ENCODE peak calls at places on chromosomes 4 and X, in six cellular contexts. V, D, B, T, U and Z are unnamed samples.

GRCh38 chr4:96833831-96834230 is 993.9 kb downstream of the PDHA2 start:
- DNase-seq in V (no peak), D (no peak), B (no peak), T (no peak), U (no peak), Z (no peak)

GRCh38 chr4:141826260-141826659 is 189.9 kb downstream of the IL15 start:
- DNase-seq in V (no peak), D (no peak), B (no peak), T (no peak), U (no peak), Z (no peak)

GRCh38 chr4:140569307-140569638 is 512 bp upstream of the UCP1 start:
- DNase-seq in V (no peak), D (no peak), B (no peak), T (no peak), U (no peak), Z (no peak)

GRCh38 chrX:19709812-19710518 is 177.4 kb downstream of the SH3KBP1 start:
- DNase-seq in V (no peak), D (no peak), B (no peak), T (peak), U (no peak), Z (no peak)

GRCh38 chr4:17492058-17492741 is 19.7 kb downstream of the QDPR start:
- DNase-seq in V (no peak), D (no peak), B (no peak), T (peak), U (no peak), Z (no peak)

GRCh38 chr4:3197366-3198105 is 51.4 kb upstream of the MSANTD1 start:
- DNase-seq in V (no peak), D (no peak), B (no peak), T (no peak), U (no peak), Z (no peak)

GRCh38 chrX:115531818-115532403 is 29.1 kb upstream of the PLS3 start:
- DNase-seq in V (no peak), D (no peak), B (no peak), T (peak), U (no peak), Z (no peak)

GRCh38 chr4:53943345-53944085 is 120.9 kb downstream of the CHIC2 start:
- DNase-seq in V (no peak), D (no peak), B (no peak), T (peak), U (no peak), Z (no peak)

GRCh38 chrX:48090123-48090522 is 18.7 kb upstream of the ZNF630 start:
- DNase-seq in V (no peak), D (no peak), B (no peak), T (no peak), U (no peak), Z (no peak)

GRCh38 chrX:39653656-39654055 is 444.1 kb downstream of the BCOR start:
- DNase-seq in V (no peak), D (no peak), B (no peak), T (peak), U (no peak), Z (no peak)

GRCh38 chr4:86730310-86730709 is 118.9 kb downstream of the SLC10A6 start:
- DNase-seq in V (no peak), D (no peak), B (no peak), T (no peak), U (no peak), Z (no peak)

GRCh38 chr4:115851918-115852766 is 738.7 kb upstream of the NDST4 start:
- DNase-seq in V (peak), D (no peak), B (no peak), T (no peak), U (no peak), Z (no peak)

DNA sequence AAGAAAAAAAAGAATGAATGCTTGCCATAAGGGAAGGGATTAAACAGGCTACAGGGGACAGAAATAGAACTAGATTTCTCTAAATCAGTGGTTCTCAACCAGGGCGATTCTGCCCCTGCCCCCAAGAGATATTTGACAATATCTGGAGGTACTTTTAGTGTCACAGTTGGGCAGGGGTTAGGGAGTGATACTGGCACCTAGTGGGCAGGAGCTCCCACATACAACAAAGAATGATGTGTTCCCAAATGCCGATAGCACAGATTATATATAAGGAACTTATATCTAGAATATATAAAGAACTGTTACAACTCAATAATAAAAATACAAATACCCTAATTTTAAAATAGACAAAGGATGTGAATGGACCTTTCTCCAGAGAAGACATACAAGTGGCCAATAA is 14.7 kb downstream of the S100G start:
- DNase-seq in V (no peak), D (no peak), B (no peak), T (no peak), U (no peak), Z (no peak)
- TF ChIP-seq CTCF in V (no peak), D (no peak), B (no peak), T (no peak), U (no peak), Z (peak)

GRCh38 chr4:99120501-99120900 is 23.6 kb downstream of the ADH4 start:
- DNase-seq in V (no peak), D (no peak), B (no peak), T (no peak), U (no peak), Z (no peak)

GRCh38 chr4:99117876-99118693 is 26.0 kb downstream of the ADH4 start:
- DNase-seq in V (no peak), D (no peak), B (no peak), T (peak), U (no peak), Z (no peak)
- TF ChIP-seq CTCF in V (no peak), D (no peak), B (peak), T (peak), U (no peak), Z (peak)

GRCh38 chr4:173195132-173195531 is 26.5 kb downstream of the GALNT7 start:
- DNase-seq in V (no peak), D (no peak), B (no peak), T (no peak), U (no peak), Z (no peak)
- TF ChIP-seq CTCF in V (no peak), D (no peak), B (no peak), T (no peak), U (no peak), Z (no peak)

GRCh38 chr4:97910005-97910404 is 233.3 kb downstream of the STPG2 start:
- DNase-seq in V (no peak), D (no peak), B (no peak), T (no peak), U (no peak), Z (no peak)
- TF ChIP-seq CTCF in V (no peak), D (no peak), B (no peak), T (no peak), U (no peak), Z (no peak)

DNA sequence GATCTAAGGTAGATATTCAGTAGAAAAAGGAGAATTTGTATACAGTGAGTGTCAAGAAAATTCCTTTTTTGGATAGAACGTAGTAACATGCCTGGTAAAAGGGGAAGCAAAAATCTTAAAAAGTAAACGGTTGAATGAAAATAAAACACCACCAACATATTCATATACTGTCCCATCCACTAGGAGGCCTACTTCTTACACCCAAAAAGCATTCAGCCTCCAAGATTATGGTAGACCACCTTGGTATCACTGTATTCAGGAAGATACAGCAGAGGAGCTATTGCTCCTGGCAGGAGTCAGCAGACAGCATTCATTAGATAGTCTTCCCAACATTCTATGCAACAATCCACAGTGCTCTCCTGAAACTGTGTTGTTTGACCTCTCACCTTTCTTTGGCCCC is 274.6 kb upstream of the MAGEB2 start:
- DNase-seq in V (no peak), D (no peak), B (no peak), T (no peak), U (no peak), Z (no peak)
- TF ChIP-seq CTCF in V (no peak), D (no peak), B (no peak), T (no peak), U (no peak), Z (no peak)

GRCh38 chrX:139202742-139203410 is 327.7 kb upstream of the F9 start:
- DNase-seq in V (no peak), D (no peak), B (no peak), T (no peak), U (no peak), Z (no peak)
- TF ChIP-seq CTCF in V (no peak), D (no peak), B (no peak), T (no peak), U (no peak), Z (no peak)

GRCh38 chr4:169899295-169899694 is 126.9 kb downstream of the MFAP3L start:
- DNase-seq in V (no peak), D (no peak), B (no peak), T (no peak), U (no peak), Z (no peak)

GRCh38 chr4:169906821-169907220 is 119.4 kb downstream of the MFAP3L start:
- DNase-seq in V (no peak), D (no peak), B (no peak), T (no peak), U (no peak), Z (no peak)

GRCh38 chr4:169906104-169906503 is 120.1 kb downstream of the MFAP3L start:
- DNase-seq in V (no peak), D (no peak), B (no peak), T (no peak), U (no peak), Z (no peak)

GRCh38 chr4:169900241-169900845 is 125.9 kb downstream of the MFAP3L start:
- DNase-seq in V (no peak), D (no peak), B (no peak), T (no peak), U (no peak), Z (no peak)

GRCh38 chr4:169902658-169903345 is 123.4 kb downstream of the MFAP3L start:
- DNase-seq in V (no peak), D (no peak), B (no peak), T (no peak), U (no peak), Z (no peak)
- TF ChIP-seq CTCF in V (no peak), D (no peak), B (peak), T (no peak), U (no peak), Z (no peak)

DNA sequence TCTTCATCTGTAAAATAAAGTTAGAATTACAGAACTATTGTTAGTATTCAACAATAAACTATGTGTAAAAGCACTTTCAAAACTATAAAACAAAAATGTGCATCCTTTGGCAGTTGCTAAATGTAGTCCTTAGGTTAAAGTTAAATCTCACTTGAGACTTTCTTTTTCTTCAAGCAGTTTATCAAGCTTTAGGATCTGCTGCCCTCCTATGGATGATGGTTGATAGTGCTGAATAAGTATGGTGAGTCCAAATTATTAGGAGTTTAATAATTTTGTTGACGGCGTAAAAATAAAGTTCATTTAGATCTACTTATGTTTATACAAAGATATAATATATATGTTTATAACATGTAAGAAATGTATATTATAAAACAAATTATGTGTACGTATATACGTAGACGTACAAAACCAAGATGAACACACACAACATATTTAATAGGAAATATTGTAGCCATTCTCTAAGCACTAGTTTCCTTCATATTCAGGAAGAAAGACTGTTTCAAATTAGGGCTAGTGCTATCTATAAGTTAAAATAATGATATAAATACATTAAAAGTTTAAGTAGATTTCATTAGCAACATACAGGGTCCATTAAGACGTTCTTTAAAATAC is 22.3 kb downstream of the UGT2A2 start:
- DNase-seq in V (no peak), D (no peak), B (no peak), T (peak), U (no peak), Z (no peak)
- TF ChIP-seq CTCF in V (no peak), D (no peak), B (peak), T (peak), U (no peak), Z (peak)